ENCODE peak calls at places on chromosomes 5 and 9, in four cellular contexts. A is OCI-LY7, L is neural progenitor cell, W is SK-N-SH. Z is an unnamed sample.

GRCh38 chr9:6632516-6633328 is 12.8 kb downstream of the GLDC start:
- DNase-seq in W (no peak), A (peak), L (no peak), Z (peak)

GRCh38 chr5:72210913-72211670 is 103.8 kb downstream of the MAP1B start:
- DNase-seq in A (no peak), L (no peak), W (no peak), Z (peak)

GRCh38 chr9:6902423-6902822 is 144.7 kb downstream of the KDM4C start:
- DNase-seq in W (no peak), L (no peak), A (no peak), Z (no peak)

GRCh38 chr9:99040911-99041582 is 63.9 kb upstream of the TGFBR1 start:
- DNase-seq in W (no peak), L (no peak), A (no peak), Z (peak)

GRCh38 chr5:180785151-180785781 is 17.3 kb downstream of the MGAT1 start:
- DNase-seq in L (no peak), A (no peak), W (no peak), Z (no peak)

GRCh38 chr9:108859459-108860114 is 2.5 kb upstream of the ACTL7A start:
- DNase-seq in A (no peak), W (no peak), L (no peak), Z (no peak)

GRCh38 chr5:134976841-134977240 is 9.1 kb downstream of the CATSPER3 start:
- DNase-seq in W (no peak), A (no peak), L (no peak), Z (no peak)

GRCh38 chr9:23379842-23380241 is 446.2 kb downstream of the ELAVL2 start:
- DNase-seq in A (no peak), L (no peak), W (no peak), Z (peak)

GRCh38 chr9:2688636-2689035 is 28.7 kb upstream of the KCNV2 start:
- DNase-seq in L (no peak), W (no peak), A (no peak), Z (no peak)

GRCh38 chr5:147675168-147675567 is 107.4 kb downstream of the JAKMIP2 start:
- DNase-seq in W (no peak), L (no peak), A (no peak), Z (no peak)

GRCh38 chr9:976258-976804 is at the start of gene DMRT3:
- DNase-seq in L (peak), A (no peak), W (peak), Z (no peak)

GRCh38 chr5:43802119-43802518 is 199.1 kb downstream of the NNT start:
- DNase-seq in A (no peak), L (no peak), W (no peak), Z (no peak)

GRCh38 chr5:78112931-78113330 is 181.6 kb downstream of the AP3B1 start:
- DNase-seq in L (peak), A (no peak), W (no peak), Z (no peak)

GRCh38 chr5:74382864-74383618 is 257.5 kb downstream of the ENC1 start:
- DNase-seq in A (no peak), W (peak), L (no peak), Z (peak)

GRCh38 chr9:80175286-80175906 is 603.6 kb downstream of the TLE4 start:
- DNase-seq in L (peak), A (peak), W (peak), Z (peak)

GRCh38 chr9:75265525-75265972 is 177.2 kb downstream of the OSTF1 start:
- DNase-seq in W (peak), A (peak), L (peak), Z (peak)

GRCh38 chr9:76534031-76534430 is 75.0 kb downstream of the GCNT1 start:
- DNase-seq in W (no peak), A (no peak), L (no peak), Z (no peak)

GRCh38 chr5:86768699-86769202 is 151.0 kb downstream of the COX7C start:
- DNase-seq in A (no peak), W (no peak), L (no peak), Z (no peak)

GRCh38 chr5:17315710-17316221 is 98.3 kb downstream of the BASP1 start:
- DNase-seq in W (no peak), L (no peak), A (no peak), Z (no peak)

GRCh38 chr5:115179959-115180709 is 10.4 kb upstream of the TRIM36 start:
- DNase-seq in A (no peak), L (peak), W (peak), Z (peak)

DNA sequence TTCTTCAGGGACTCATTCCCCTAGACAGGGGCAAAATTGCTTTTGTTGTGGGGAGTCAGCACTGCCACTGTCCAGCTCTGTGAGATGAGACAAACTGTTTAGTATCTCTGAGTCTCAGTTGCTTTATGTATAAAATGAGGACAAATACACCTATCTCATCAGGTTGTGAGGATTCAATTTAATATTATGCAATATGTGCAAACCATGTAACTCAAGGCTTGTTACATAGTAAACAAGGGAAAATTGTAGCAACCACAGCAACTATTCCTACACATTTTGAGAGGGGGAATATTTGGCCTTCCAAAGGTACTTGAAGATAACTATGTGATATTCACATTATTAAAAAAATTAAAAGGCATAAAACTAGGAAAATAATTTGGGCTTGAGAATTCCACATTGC is 411.9 kb upstream of the SLC30A5 start:
- DNase-seq in L (no peak), W (no peak), A (no peak), Z (no peak)
- H3K27ac ChIP-seq in L (no peak), W (no peak), A (no peak), Z (no peak)

GRCh38 chr5:151738125-151738848 is 20.1 kb downstream of the ATOX1 start:
- DNase-seq in W (no peak), A (no peak), L (no peak), Z (no peak)

GRCh38 chr5:151740336-151740942 is 18.0 kb downstream of the ATOX1 start:
- DNase-seq in W (peak), A (peak), L (peak), Z (peak)

GRCh38 chr5:151739395-151739794 is 19.0 kb downstream of the ATOX1 start:
- DNase-seq in A (no peak), W (peak), L (no peak), Z (peak)

GRCh38 chr5:151740958-151741373 is 17.5 kb downstream of the ATOX1 start:
- DNase-seq in W (no peak), L (no peak), A (no peak), Z (no peak)

GRCh38 chr5:151739939-151740335 is 18.5 kb downstream of the ATOX1 start:
- DNase-seq in L (peak), A (no peak), W (peak), Z (no peak)
- H2AFZ ChIP-seq in L (no peak), A (no peak), W (no peak), Z (no peak)

DNA sequence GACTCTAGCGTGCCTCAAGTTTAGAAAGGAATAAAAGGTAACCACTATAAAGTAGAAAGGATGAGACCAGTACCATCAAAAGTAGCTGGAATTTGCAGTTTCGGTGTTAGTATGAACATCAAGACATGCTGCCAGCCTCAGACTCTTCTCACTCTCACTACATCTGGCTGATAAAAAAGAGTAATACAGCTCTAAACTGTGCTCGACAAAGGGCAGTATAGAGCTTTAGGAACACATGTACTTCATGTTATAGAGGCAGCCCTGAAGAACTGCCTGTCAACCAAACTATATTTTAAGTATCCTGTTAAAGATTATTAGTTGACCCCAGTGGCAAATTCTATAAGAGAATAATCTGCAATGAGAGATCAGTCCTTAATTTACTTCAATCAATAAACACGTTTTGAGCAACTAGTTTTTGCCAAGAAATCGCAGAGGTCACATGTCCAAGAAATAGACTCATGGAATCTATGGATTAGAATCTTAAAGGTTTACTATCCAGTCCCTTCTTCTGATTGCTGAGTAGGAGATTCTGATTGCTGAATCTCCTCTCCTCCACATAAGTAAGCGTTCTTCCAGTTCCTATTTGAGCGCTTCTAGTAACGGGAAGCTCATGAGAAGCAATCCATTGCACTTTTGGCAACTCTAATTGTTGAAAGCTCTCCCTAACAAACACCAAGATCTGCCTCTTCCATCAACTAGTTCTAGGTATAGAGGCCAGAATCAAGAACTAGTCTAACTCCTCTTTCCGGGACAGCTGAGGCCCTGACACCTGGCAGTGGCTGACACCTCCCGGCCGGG is 916 bp downstream of the XPA start:
- DNase-seq in A (peak), L (no peak), W (no peak), Z (no peak)
- TF ChIP-seq EZH2phosphoT487 in A (no peak), L (no peak), W (no peak), Z (no peak)

DNA sequence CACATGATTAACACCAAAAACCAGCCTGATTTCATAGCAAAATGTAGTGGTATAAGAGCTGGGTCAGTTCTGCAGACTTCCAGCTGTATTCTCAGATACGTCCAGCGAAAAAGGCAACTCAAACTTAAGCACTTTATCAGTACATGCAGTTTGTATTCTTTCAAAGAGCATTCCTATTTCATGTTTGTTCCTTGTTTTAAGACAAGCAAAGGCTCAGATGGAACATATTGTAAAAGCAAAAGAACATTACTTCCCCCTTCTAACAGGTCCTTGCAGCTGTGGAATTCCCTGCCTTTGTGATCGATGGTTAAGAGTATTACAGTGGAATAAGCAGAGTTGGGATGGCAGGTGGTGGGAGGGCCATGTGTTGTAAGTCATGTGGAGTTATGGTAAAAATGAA is 86.3 kb upstream of the GRHPR start:
- DNase-seq in A (no peak), W (no peak), L (peak), Z (no peak)
- H3K27ac ChIP-seq in A (peak), W (no peak), L (no peak), Z (no peak)

GRCh38 chr5:3265936-3266335 is 329.7 kb upstream of the IRX1 start:
- DNase-seq in A (no peak), W (no peak), L (no peak), Z (no peak)

GRCh38 chr5:3268760-3269330 is 326.8 kb upstream of the IRX1 start:
- DNase-seq in A (no peak), L (no peak), W (no peak), Z (no peak)

GRCh38 chr5:3266861-3267260 is 328.8 kb upstream of the IRX1 start:
- DNase-seq in W (no peak), A (no peak), L (no peak), Z (no peak)

GRCh38 chr5:3265131-3265885 is 330.3 kb upstream of the IRX1 start:
- DNase-seq in L (no peak), A (no peak), W (no peak), Z (no peak)

GRCh38 chr5:3269400-3270169 is 326.0 kb upstream of the IRX1 start:
- DNase-seq in L (peak), W (no peak), A (no peak), Z (no peak)
- H2AFZ ChIP-seq in L (no peak), W (no peak), A (no peak), Z (no peak)

DNA sequence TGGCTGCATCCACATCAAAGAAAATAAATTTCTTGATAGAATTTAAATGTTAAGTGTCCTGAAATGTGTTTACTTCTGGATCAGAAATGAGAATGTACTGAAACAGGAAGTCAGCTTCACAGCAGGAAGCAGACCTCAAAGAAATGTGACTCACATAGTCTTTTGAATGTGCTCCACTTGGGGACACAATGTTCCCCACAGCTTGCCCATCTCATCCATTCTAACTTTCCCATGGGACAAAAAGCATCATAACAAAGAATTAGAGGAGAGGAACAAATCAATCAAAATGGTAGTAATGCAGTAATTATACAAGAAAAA is 85.7 kb downstream of the GRAMD2B start:
- DNase-seq in L (no peak), A (peak), W (no peak), Z (no peak)
- TF ChIP-seq EZH2phosphoT487 in L (no peak), A (no peak), W (no peak), Z (no peak)

DNA sequence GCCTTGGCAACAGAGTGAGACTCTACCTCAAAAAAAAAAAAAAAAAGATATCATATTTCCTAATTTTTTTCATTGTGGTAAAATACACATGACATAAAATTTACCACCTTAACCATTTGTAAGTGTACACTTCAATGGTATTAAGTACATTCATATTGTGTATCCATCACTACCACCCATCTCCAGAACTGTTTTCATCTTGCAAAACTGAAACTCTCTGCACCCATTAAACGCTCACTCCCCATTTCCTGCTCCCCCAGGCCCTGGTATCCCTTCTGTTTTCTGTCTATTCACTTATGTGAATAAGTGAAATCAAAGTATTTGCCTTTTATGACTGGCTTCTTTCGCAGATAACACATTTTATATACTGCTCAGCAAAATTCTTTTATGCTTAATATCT is 12.8 kb downstream of the LRRC8A start:
- DNase-seq in A (no peak), L (no peak), W (no peak), Z (no peak)
- H3K27ac ChIP-seq in A (no peak), L (no peak), W (no peak), Z (no peak)

GRCh38 chr5:128637031-128637430 is 99.0 kb upstream of the FBN2 start:
- DNase-seq in L (no peak), W (no peak), A (no peak), Z (no peak)
- H2AFZ ChIP-seq in L (no peak), W (no peak), A (no peak), Z (no peak)

DNA sequence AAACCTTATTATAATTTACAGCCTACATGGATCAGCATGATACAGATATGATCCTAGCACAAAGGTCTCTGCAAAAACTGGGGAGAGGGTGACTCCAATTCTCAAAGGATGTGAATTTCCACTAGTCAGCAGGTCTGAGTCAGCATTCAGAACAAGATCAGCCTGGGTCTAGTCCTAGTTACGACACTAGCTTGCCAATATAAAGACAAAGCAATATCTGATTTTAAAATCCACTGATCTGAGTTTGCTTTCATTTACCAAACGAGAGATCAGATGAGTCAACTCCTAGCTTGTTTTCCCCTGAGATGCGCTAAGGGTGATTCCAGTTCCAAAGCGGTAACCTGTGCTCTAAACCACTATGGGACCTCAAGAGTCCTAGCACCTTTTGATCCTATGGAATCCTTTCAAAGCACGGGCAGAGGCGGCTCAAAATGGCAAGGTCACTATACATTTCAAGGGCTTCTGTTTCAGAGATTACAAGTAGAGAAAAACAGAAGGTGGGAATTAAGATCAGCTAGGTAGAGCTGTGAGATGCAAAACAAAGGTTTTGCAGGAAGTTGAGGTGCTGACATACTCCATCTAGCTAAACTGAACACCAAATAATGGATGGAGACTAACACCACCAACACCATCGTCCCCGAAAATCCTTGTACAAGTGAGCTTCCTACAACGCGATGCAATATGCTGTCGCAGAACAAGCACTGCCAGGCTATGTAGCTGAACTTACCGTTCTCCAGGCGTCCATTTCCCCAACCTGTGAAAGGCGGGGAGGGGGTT is 935 bp downstream of the SLC25A51 start:
- DNase-seq in A (peak), W (no peak), L (no peak), Z (peak)
- TF ChIP-seq EZH2phosphoT487 in A (no peak), W (no peak), L (no peak), Z (no peak)